ENCODE peak calls at places on chromosomes 6 and 20, in eight cellular contexts. Y is suprapubic skin, A is GM12864, U is NB4, H is left ventricle myocardium inferior, E is cardiac muscle cell, L is ovary, P is neural progenitor cell. N is an unnamed sample.
A peak's percentile ranks its signal among the peaks of the same experiment; 100 is the strongest.

GRCh38 chr6:39191236-39191930 is 37.9 kb downstream of the KCNK5 start:
- DNase-seq in E (no peak), P (no peak), L (no peak), A (no peak), H (no peak), U (no peak), Y (no peak), N (no peak)

GRCh38 chr20:34709836-34710567 is 5.9 kb downstream of the TP53INP2 start:
- DNase-seq in A (no peak), P (peak; percentile 90), U (peak; percentile 83), E (peak; percentile 28), Y (no peak), H (peak; percentile 85), L (peak; percentile 82), N (no peak)

GRCh38 chr20:33992145-33992922 is 1.4 kb upstream of the RALY start:
- DNase-seq in Y (no peak), U (no peak), L (no peak), H (no peak), A (no peak), P (no peak), E (no peak), N (no peak)

GRCh38 chr6:73537677-73538076 is 16.8 kb upstream of the EEF1A1 start:
- DNase-seq in E (no peak), A (no peak), Y (no peak), H (no peak), U (no peak), L (no peak), P (no peak), N (no peak)

GRCh38 chr20:47998736-47999135 is 213.5 kb upstream of the SULF2 start:
- DNase-seq in P (peak; percentile 75), H (no peak), A (no peak), Y (no peak), U (peak; percentile 95), E (peak; percentile 64), L (no peak), N (no peak)

GRCh38 chr20:56391596-56392281 is at the start of gene AURKA:
- DNase-seq in P (no peak), Y (no peak), H (no peak), E (no peak), L (no peak), A (no peak), U (no peak), N (no peak)

GRCh38 chr6:170357812-170358211 is 51.3 kb downstream of the FAM120B start:
- DNase-seq in A (no peak), L (no peak), P (no peak), U (no peak), H (no peak), Y (no peak), E (no peak), N (no peak)

GRCh38 chr6:167116838-167117228 is 6.1 kb upstream of the CCR6 start:
- DNase-seq in U (no peak), L (no peak), P (no peak), A (no peak), Y (no peak), H (no peak), E (no peak), N (no peak)

GRCh38 chr6:51910846-51911245 is 176.6 kb downstream of the PKHD1 start:
- DNase-seq in Y (no peak), H (no peak), P (no peak), U (no peak), A (no peak), E (no peak), L (no peak), N (no peak)

GRCh38 chr20:13356087-13356486 is 135.0 kb downstream of the ISM1 start:
- DNase-seq in Y (no peak), H (no peak), A (no peak), P (no peak), L (no peak), U (no peak), E (no peak), N (no peak)

GRCh38 chr6:96939019-96939805 is 14.7 kb downstream of the KLHL32 start:
- DNase-seq in L (no peak), Y (no peak), U (no peak), E (peak; percentile 54), P (no peak), A (no peak), H (no peak), N (no peak)

GRCh38 chr6:10418862-10419748 is 4.2 kb upstream of the TFAP2A start:
- DNase-seq in E (no peak), P (peak; percentile 57), L (no peak), A (no peak), Y (peak; percentile 72), U (peak; percentile 97), H (no peak), N (no peak)

GRCh38 chr20:57621426-57622200 is 1.4 kb upstream of the ZBP1 start:
- DNase-seq in U (no peak), A (no peak), H (no peak), L (no peak), P (no peak), Y (no peak), E (no peak), N (no peak)

GRCh38 chr20:40868568-40869223 is 159.9 kb upstream of the TOP1 start:
- DNase-seq in H (no peak), P (no peak), A (no peak), U (no peak), L (peak; percentile 62), Y (no peak), E (peak; percentile 90), N (peak; percentile 37)

GRCh38 chr20:5675103-5676091 is 74.8 kb upstream of the SHLD1 start:
- DNase-seq in L (no peak), U (peak; percentile 59), A (no peak), Y (no peak), P (no peak), E (peak; percentile 59), H (no peak), N (no peak)

GRCh38 chr6:76770166-76770565 is 693.1 kb downstream of the HTR1B start:
- DNase-seq in L (no peak), P (no peak), A (no peak), U (no peak), H (no peak), E (peak; percentile 25), Y (no peak), N (no peak)

GRCh38 chr6:154392561-154392960 is 36.0 kb upstream of the IPCEF1 start:
- DNase-seq in P (no peak), U (no peak), A (no peak), Y (no peak), H (no peak), E (no peak), L (no peak), N (no peak)

GRCh38 chr20:46931699-46932098 is 37.1 kb downstream of the EYA2 start:
- DNase-seq in P (no peak), E (no peak), Y (peak; percentile 74), H (no peak), U (no peak), L (no peak), A (no peak), N (peak; percentile 29)

GRCh38 chr6:34065470-34066283 is 80.2 kb downstream of the GRM4 start:
- DNase-seq in U (no peak), L (no peak), P (no peak), Y (no peak), E (peak; percentile 38), H (peak; percentile 48), A (no peak), N (no peak)

GRCh38 chr6:104955927-104956662 is 812 bp upstream of the LIN28B start:
- DNase-seq in A (no peak), P (peak; percentile 93), L (no peak), Y (no peak), U (peak; percentile 68), E (no peak), H (no peak), N (no peak)
- H3K4me3 ChIP-seq in A (no peak overlapping the region), P (peak overlapping the region; percentile 65), L (no peak overlapping the region), Y (no peak overlapping the region), U (peak overlapping the region; percentile 81), E (peak overlapping the region; percentile 76), H (no peak overlapping the region), N (no peak overlapping the region)

GRCh38 chr6:136763716-136764521 is 28.4 kb downstream of the MAP3K5 start:
- DNase-seq in A (peak; percentile 69), E (no peak), L (no peak), U (peak; percentile 35), Y (no peak), H (no peak), P (no peak), N (no peak)

GRCh38 chr6:136764522-136764993 is 27.7 kb downstream of the MAP3K5 start:
- DNase-seq in U (peak; percentile 77), Y (no peak), E (no peak), H (no peak), A (peak; percentile 64), L (no peak), P (no peak), N (no peak)

GRCh38 chr6:136763255-136763654 is 29.0 kb downstream of the MAP3K5 start:
- DNase-seq in L (no peak), H (no peak), A (peak; percentile 46), Y (no peak), E (no peak), U (no peak), P (no peak), N (no peak)

GRCh38 chr6:136762022-136762975 is 30.0 kb downstream of the MAP3K5 start:
- DNase-seq in H (no peak), U (peak; percentile 30), L (no peak), A (no peak), E (no peak), P (no peak), Y (no peak), N (no peak)

GRCh38 chr6:136761227-136761922 is 30.9 kb downstream of the MAP3K5 start:
- DNase-seq in H (peak; percentile 52), Y (no peak), A (no peak), E (peak; percentile 72), L (peak; percentile 48), U (peak; percentile 28), P (no peak), N (peak; percentile 41)
- H3K4me3 ChIP-seq in H (peak overlapping the region; percentile 45), Y (peak overlapping the region; percentile 27), A (peak overlapping the region; percentile 15), E (no peak overlapping the region), L (peak overlapping the region; percentile 12), U (no peak overlapping the region), P (no peak overlapping the region), N (no peak overlapping the region)

GRCh38 chr6:6725120-6725833 is 136.8 kb downstream of the LY86 start:
- DNase-seq in P (peak; percentile 46), U (peak; percentile 95), E (no peak), L (no peak), A (no peak), Y (no peak), H (no peak), N (no peak)
- H3K4me3 ChIP-seq in P (peak overlapping the region; percentile 3), U (peak overlapping the region; percentile 82), E (no peak overlapping the region), L (peak overlapping the region; percentile 34), A (no peak overlapping the region), Y (peak overlapping the region; percentile 48), H (peak overlapping the region; percentile 61), N (peak overlapping the region; percentile 33)

DNA sequence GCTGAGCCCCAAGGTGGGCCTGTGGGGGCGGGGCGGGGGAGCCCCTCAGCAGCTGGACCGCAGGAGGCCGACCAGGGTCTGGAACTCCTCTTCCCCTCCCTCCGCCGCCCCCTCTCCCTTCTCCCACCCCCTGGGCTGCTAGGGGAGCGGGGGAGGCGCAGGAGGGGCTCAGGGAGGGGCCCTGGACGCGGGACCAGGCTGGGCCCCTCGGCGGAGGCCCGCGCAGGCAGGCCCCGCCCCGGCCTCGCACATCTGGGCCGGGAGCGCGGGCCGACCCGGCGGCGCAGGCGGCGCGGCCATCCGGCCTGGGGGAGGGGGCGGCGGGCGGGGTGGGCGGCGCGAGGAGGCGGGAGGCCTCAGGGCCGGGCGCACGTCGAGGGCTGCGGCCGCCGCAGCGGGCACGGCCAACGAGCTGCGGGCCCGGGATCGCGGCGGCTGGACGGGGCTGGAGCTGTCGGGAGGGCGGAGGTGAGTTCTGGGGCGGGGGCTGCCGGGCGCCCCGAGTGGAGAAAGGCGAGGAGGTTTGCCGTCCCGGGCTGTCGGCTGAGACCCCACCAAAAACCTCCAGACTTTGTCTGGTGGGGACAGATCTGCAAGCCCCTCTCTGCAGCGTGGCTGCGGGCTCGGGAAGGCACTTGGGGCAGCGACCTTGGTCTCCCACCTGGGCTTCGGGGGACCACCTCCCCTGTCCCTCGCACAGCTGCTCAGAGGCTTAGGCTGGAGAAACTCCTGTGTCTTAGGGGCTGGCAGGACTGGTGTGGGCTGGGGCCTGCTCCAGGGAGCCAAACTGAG is at the start of gene HSPA12B:
- DNase-seq in L (no peak), P (peak; percentile 80), A (no peak), Y (no peak), U (no peak), E (peak; percentile 34), H (no peak), N (no peak)
- H3K4me3 ChIP-seq in L (peak within 1 kb of the TSS; percentile 44), P (peak within 1 kb of the TSS; percentile 29), A (no peak within 1 kb of the TSS), Y (peak within 1 kb of the TSS; percentile 50), U (no peak within 1 kb of the TSS), E (no peak within 1 kb of the TSS), H (peak within 1 kb of the TSS; percentile 78), N (peak within 1 kb of the TSS; percentile 26)